ENCODE peak calls at places on chromosomes 2 and 18, in four cellular contexts. D is endodermal cell, P is left ventricle myocardium inferior, Z is upper lobe of right lung. R is an unnamed sample. For H3K4me1, the result is how much of the 10 kb centered on the place peaks cover.

GRCh38 chr2:203835867-203836800 is 31.4 kb upstream of the CTLA4 start:
- DNase-seq in D (no peak), P (no peak), Z (no peak), R (no peak)

GRCh38 chr2:202521470-202521869 is 113.3 kb upstream of the FAM117B start:
- DNase-seq in D (no peak), P (no peak), Z (no peak), R (no peak)

GRCh38 chr2:4992226-4992625 is 700.0 kb upstream of the SOX11 start:
- DNase-seq in D (peak), P (no peak), Z (no peak), R (no peak)

GRCh38 chr18:23547806-23548205 is 38.5 kb downstream of the NPC1 start:
- DNase-seq in D (no peak), P (no peak), Z (no peak), R (no peak)

GRCh38 chr2:28362991-28363521 is 29.6 kb upstream of the FOSL2 start:
- DNase-seq in D (peak), P (no peak), Z (no peak), R (no peak)

GRCh38 chr18:10008006-10008647 is 94.3 kb downstream of the VAPA start:
- DNase-seq in D (peak), P (no peak), Z (no peak), R (no peak)

GRCh38 chr2:170943041-170943440 is 14.0 kb downstream of the GORASP2 start:
- DNase-seq in D (no peak), P (no peak), Z (no peak), R (no peak)

GRCh38 chr18:79227617-79228016 is 158.4 kb downstream of the ATP9B start:
- DNase-seq in D (no peak), P (no peak), Z (no peak), R (no peak)

GRCh38 chr2:150144546-150145305 is 342.7 kb downstream of the RND3 start:
- DNase-seq in D (no peak), P (no peak), Z (no peak), R (no peak)

GRCh38 chr18:9469700-9470099 is 5.6 kb upstream of the RALBP1 start:
- DNase-seq in D (no peak), P (no peak), Z (no peak), R (no peak)

GRCh38 chr2:188309364-188309763 is 17.7 kb downstream of the GULP1 start:
- DNase-seq in D (no peak), P (no peak), Z (no peak), R (no peak)

GRCh38 chr18:46474487-46475366 is 182.3 kb downstream of the LOXHD1 start:
- DNase-seq in D (no peak), P (no peak), Z (peak), R (no peak)

GRCh38 chr2:16142383-16143361 is 202.3 kb downstream of the MYCN start:
- DNase-seq in D (peak), P (no peak), Z (no peak), R (no peak)

GRCh38 chr2:147156970-147157369 is 687.9 kb upstream of the ACVR2A start:
- DNase-seq in D (no peak), P (no peak), Z (no peak), R (no peak)

GRCh38 chr2:196242131-196242620 is 70.8 kb upstream of the STK17B start:
- DNase-seq in D (no peak), P (peak), Z (peak), R (no peak)

GRCh38 chr2:137775529-137775928 is 188.7 kb upstream of the HNMT start:
- DNase-seq in D (no peak), P (no peak), Z (no peak), R (no peak)

GRCh38 chr2:215736653-215737290 is 276.6 kb downstream of the MREG start:
- DNase-seq in D (peak), P (no peak), Z (no peak), R (no peak)

GRCh38 chr18:35084494-35085449 is 43.6 kb downstream of the MAPRE2 start:
- DNase-seq in D (no peak), P (no peak), Z (no peak), R (no peak)

GRCh38 chr2:204900910-204901309 is 355.6 kb downstream of the PARD3B start:
- DNase-seq in D (no peak), P (no peak), Z (no peak), R (no peak)

GRCh38 chr2:155513248-155513647 is 814.8 kb downstream of the KCNJ3 start:
- DNase-seq in D (no peak), P (no peak), Z (no peak), R (no peak)

GRCh38 chr2:217099561-217099960 is 239.7 kb upstream of the TNP1 start:
- DNase-seq in D (no peak), P (peak), Z (no peak), R (no peak)

GRCh38 chr18:25351773-25352628 is at the start of gene ZNF521:
- DNase-seq in D (peak), P (peak), Z (peak), R (peak)

DNA sequence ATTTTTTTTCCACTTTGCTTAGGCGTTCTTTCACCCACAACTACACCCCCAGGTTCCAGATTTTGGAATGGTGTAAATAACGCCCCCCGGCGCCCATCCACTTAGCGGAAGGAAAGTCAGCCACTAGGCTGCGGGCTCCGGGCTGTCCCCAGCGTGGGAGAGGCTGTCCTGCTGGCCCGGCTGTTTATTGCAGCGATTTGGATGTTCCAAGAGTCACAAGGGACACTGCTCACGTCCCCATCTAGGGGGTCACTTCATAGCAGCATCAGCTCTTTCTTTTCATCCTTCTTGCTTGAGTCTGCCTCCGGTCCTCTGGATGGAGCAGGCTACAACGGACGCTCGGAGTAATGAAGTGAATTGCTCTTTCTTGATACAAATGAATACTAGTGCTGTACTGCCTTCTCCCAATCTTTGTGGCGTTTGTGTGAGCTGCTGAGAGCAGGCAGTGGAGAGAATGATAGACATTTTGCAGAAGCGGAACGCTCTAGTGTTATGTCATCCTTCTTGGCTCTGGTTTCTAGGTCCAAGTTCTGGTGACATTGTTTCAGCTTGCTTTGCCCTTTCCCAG is 50.7 kb upstream of the PAIP2B start:
- DNase-seq in D (peak), P (peak), Z (peak), R (peak)
- TF ChIP-seq CTCF in D (peak), P (peak), Z (peak), R (peak)

GRCh38 chr2:85091838-85092237 is 41.4 kb upstream of the TCF7L1 start:
- DNase-seq in D (no peak), P (no peak), Z (no peak), R (no peak)

GRCh38 chr2:85095094-85095493 is 38.1 kb upstream of the TCF7L1 start:
- DNase-seq in D (no peak), P (no peak), Z (no peak), R (no peak)

DNA sequence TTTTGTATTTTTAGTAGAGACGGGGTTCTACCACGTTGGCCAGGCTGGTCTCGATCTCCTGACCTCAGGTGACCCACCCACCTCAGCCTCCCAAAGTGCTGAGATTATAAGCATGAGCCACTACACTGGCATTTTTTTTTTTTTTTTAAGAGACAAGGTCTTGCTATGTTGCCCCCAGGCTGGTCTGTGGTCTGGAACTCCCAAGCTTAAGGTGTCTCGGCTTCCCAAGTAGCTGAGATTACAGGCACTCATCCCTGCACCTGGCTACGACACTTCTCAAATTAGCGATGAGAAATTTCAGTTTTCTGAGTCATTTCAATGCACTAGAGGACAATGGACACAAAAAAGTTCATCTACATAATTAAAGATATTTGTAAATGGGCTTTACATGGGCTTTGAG is 36.6 kb upstream of the TCF7L1 start:
- DNase-seq in D (no peak), P (no peak), Z (no peak), R (no peak)
- H3K4me1 ChIP-seq in D (under half), P (under half), Z (under half), R (under half)

DNA sequence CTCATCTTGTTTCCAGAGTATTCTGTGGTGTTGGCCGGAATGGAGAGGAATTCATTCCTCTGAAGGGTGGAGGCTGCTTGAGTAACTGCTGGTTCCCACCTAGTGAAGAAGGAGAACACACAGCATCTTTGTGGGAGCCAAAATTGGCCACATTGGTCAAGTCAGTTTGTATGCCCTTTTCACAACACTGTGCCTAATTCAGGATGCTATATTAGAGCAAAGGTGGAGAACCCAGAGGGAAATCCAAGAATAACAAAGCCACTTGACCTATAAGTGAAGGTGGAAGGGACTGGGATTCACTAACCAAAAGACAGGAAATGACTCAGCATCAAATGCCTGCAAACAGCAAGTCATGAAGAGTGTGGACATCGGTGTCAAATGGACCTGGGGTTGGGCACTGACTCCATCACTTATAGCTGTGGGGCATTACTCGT is 27.3 kb upstream of the MLPH start:
- DNase-seq in D (no peak), P (no peak), Z (no peak), R (no peak)
- H3K27ac ChIP-seq in D (no peak), P (no peak), Z (no peak), R (no peak)

DNA sequence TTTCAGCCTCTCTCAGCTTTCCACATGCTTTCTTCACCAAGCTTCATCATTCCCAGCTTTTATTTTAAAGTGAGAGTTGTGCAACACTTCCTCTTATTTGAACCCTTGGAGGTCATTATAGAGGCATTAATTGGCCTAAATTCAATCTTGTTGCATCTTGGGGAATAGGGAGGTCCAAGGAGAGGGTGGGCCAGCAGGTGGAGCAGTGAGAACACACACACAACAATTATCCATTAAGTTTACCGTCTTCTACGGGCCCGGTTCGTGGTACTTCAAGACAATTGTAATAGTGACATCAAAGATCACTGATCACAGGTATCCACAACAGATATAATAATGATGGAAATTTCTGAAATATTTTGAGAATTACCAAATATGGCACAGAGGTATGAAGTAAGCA is 457.2 kb upstream of the SMIM21 start:
- DNase-seq in D (peak), P (no peak), Z (no peak), R (no peak)
- TF ChIP-seq CTCF in D (peak), P (peak), Z (no peak), R (no peak)

GRCh38 chr2:219350938-219351280 is 18.4 kb upstream of the RESP18 start:
- DNase-seq in D (peak), P (no peak), Z (no peak), R (no peak)
- H3K4me1 ChIP-seq in D (under half), P (under half), Z (under half), R (under half)

GRCh38 chr2:63976125-63976510 is 43.1 kb downstream of the VPS54 start:
- DNase-seq in D (no peak), P (no peak), Z (no peak), R (no peak)

GRCh38 chr2:63980794-63981193 is 38.4 kb downstream of the VPS54 start:
- DNase-seq in D (no peak), P (no peak), Z (no peak), R (no peak)

GRCh38 chr2:63977904-63978303 is 41.3 kb downstream of the VPS54 start:
- DNase-seq in D (peak), P (no peak), Z (no peak), R (no peak)

DNA sequence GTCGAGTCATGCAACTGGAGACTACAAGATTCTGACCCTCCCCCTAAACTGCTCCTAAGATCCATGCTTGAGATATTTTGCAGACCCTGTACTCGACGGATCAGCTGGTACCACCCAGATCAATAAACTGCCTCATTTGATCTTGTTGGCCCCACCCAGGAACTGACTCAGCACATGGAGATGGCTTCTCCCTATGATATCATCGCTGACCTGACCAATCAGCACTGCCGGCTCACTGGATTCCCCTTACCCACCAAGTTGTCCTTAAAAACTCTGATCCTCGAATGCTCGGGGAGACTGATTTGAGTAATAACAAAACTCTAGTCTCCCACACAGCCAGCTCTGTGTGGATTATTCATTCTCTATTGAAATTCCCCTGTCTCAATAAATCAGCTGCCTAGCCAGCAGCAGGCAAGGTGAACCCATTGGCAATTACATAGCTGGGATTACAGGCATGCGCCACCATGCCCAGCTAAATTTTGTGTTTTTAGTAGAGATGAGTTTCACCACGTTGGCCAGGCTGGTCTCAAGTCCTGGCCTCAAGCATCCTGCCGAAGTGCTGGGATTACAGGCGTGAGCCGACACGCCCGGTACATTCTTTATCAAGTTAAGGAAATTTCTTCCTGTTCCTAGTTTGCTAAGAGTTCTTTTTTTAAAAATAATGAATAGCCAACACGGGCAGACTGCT is 43.6 kb downstream of the VPS54 start:
- DNase-seq in D (no peak), P (no peak), Z (no peak), R (no peak)
- H3K27ac ChIP-seq in D (no peak), P (no peak), Z (no peak), R (no peak)

R was measured in transverse colon.